ENCODE peak calls at places on chromosomes 3 and 15, in ten cellular contexts. Z is body of pancreas, M is AG04450, X is H9, S is left lung, C is GM23338, F is tibial nerve, Y is BJ, K is colonic mucosa, V is nephron progenitor cell. W is an unnamed sample.

GRCh38 chr3:88075497-88075896 is 16.4 kb downstream of the ZNF654 start:
- DNase-seq in S (no peak), F (no peak), Z (no peak), V (no peak), K (no peak), C (no peak), X (no peak), M (no peak), Y (no peak), W (no peak)

GRCh38 chr3:187101184-187102072 is 37.9 kb downstream of the RPL39L start:
- DNase-seq in C (no peak), F (peak; percentile 81), Y (peak; percentile 37), Z (peak; percentile 49), K (peak; percentile 70), X (no peak), V (no peak), S (peak; percentile 59), M (peak; percentile 39), W (no peak)

GRCh38 chr3:115100172-115100571 is 46.9 kb downstream of the ZBTB20 start:
- DNase-seq in Y (no peak), C (peak; percentile 8), V (no peak), M (peak; percentile 33), K (peak; percentile 40), X (no peak), F (peak; percentile 28), S (no peak), Z (peak; percentile 36), W (no peak)

GRCh38 chr15:60520825-60521368 is 42.0 kb upstream of the ICE2 start:
- DNase-seq in F (peak; percentile 77), C (peak; percentile 80), S (peak; percentile 71), Z (peak; percentile 71), V (peak; percentile 79), Y (no peak), M (peak; percentile 47), X (peak; percentile 71), K (peak; percentile 78), W (no peak)

GRCh38 chr3:140233702-140234101 is 298.7 kb downstream of the CLSTN2 start:
- DNase-seq in S (no peak), M (no peak), X (no peak), V (no peak), F (no peak), C (no peak), Y (no peak), Z (no peak), K (no peak), W (no peak)

GRCh38 chr3:133939496-133939835 is 43.8 kb upstream of the RAB6B start:
- DNase-seq in S (no peak), C (no peak), Z (no peak), F (no peak), X (peak; percentile 0), M (no peak), K (no peak), V (no peak), Y (no peak), W (no peak)

GRCh38 chr3:59821274-59821673 is 771.4 kb upstream of the CFAP20DC start:
- DNase-seq in C (no peak), M (no peak), Y (no peak), F (no peak), K (no peak), X (no peak), V (no peak), S (no peak), Z (no peak), W (no peak)

GRCh38 chr3:69784854-69785523 is 45.7 kb downstream of the MITF start:
- DNase-seq in X (no peak), Y (no peak), M (peak; percentile 42), C (no peak), F (no peak), S (peak; percentile 88), V (peak; percentile 4), K (peak; percentile 23), Z (peak; percentile 20), W (peak; percentile 84)

GRCh38 chr15:68352401-68353062 is 75.0 kb downstream of the FEM1B start:
- DNase-seq in V (no peak), Y (peak; percentile 95), M (peak; percentile 82), S (no peak), C (no peak), X (no peak), F (peak; percentile 49), K (no peak), Z (peak; percentile 56), W (peak; percentile 90)

GRCh38 chr3:174531262-174531982 is 327.7 kb upstream of the NAALADL2 start:
- DNase-seq in C (no peak), K (no peak), Y (no peak), Z (no peak), S (no peak), V (no peak), M (no peak), F (no peak), X (no peak), W (no peak)

GRCh38 chr3:177589921-177590336 is 392.6 kb upstream of the TBL1XR1 start:
- DNase-seq in M (peak; percentile 91), X (no peak), K (no peak), Z (peak; percentile 56), S (no peak), F (peak; percentile 30), Y (peak; percentile 47), C (peak; percentile 17), V (peak; percentile 20), W (no peak)

GRCh38 chr3:148203263-148204010 is 494.3 kb upstream of the AGTR1 start:
- DNase-seq in F (no peak), V (no peak), S (no peak), Z (no peak), K (no peak), M (no peak), Y (no peak), X (no peak), C (no peak), W (no peak)

GRCh38 chr3:197225579-197225978 is 72.8 kb downstream of the DLG1 start:
- DNase-seq in C (no peak), X (no peak), M (no peak), K (no peak), Z (no peak), V (no peak), S (no peak), Y (no peak), F (no peak), W (no peak)

GRCh38 chr3:197226179-197226578 is 72.2 kb downstream of the DLG1 start:
- DNase-seq in Z (no peak), F (no peak), K (no peak), V (peak; percentile 25), X (no peak), M (no peak), C (peak; percentile 41), S (no peak), Y (no peak), W (no peak)

GRCh38 chr3:197227780-197228574 is 70.4 kb downstream of the DLG1 start:
- DNase-seq in Z (no peak), M (no peak), X (no peak), K (no peak), F (no peak), Y (no peak), C (no peak), S (no peak), V (no peak), W (no peak)

GRCh38 chr3:197222816-197223419 is 75.5 kb downstream of the DLG1 start:
- DNase-seq in F (no peak), K (no peak), S (no peak), X (no peak), M (no peak), C (no peak), Y (no peak), V (no peak), Z (no peak), W (no peak)

GRCh38 chr3:197224034-197224444 is 74.4 kb downstream of the DLG1 start:
- DNase-seq in X (no peak), F (no peak), V (no peak), Z (no peak), K (no peak), Y (no peak), S (no peak), M (peak; percentile 30), C (peak; percentile 70), W (no peak)
- TF ChIP-seq CTCF in X (peak; percentile 77), F (peak; percentile 46), V (peak; percentile 58), Z (peak; percentile 53), K (peak; percentile 36), Y (peak; percentile 61), S (no peak), M (peak; percentile 69), C (peak; percentile 70), W (peak; percentile 72)

DNA sequence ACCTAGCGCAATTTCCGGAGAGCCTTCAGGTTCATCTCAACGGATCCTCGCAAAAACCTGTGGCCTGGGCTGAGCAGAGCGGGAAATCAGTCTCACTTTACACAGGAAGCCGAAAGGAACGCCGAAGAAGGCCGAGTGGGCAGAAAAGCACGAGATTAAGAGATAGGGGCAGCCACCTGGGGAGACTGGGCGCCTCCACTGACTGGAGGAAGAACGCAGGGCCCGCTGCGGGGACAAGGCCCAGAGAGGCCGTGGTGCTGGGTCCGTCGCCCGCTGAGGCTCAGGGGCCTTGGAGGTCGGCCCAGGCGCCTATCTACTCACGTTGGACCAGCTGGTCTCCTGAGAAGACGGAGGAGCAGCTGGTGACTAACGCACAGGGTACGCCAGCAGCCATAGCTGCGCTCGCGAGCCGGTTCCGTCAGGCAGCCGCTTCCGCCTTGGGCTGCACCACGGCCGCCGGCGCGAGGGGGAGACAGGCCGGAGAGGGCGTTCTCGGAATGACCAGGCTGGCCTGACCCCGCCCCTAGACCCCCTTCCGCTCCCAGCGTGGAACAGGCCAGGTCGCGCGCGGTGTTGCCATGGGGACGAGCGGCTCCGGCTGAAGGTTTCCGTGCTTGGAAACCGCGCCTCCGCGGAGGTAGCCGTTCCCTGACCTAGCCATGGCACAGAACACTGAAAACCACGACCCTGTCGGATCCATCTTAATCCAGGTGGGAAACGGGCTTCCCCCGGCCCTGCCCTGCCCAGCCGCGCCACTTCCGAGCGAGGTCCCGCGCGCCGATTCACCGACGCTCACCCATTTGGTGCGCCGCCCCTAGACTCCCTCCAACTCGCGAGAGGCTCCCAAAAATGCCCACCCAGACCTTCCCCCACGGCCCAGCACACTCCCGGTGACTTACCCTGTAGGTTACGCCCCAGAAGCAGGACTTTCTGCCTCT is at the start of the genes AAGAB and IQCH:
- DNase-seq in M (peak; percentile 95), C (peak; percentile 97), V (peak; percentile 100), S (peak; percentile 100), Z (peak; percentile 98), X (peak; percentile 98), Y (peak; percentile 82), F (peak; percentile 96), K (peak; percentile 99), W (peak; percentile 100)
- TF ChIP-seq CTCF in M (no peak), C (no peak), V (no peak), S (peak; percentile 24), Z (no peak), X (no peak), Y (no peak), F (peak; percentile 7), K (no peak), W (no peak)

GRCh38 chr15:36161781-36162212 is 417.6 kb upstream of the CDIN1 start:
- DNase-seq in K (no peak), Z (peak; percentile 10), S (no peak), Y (peak; percentile 65), X (peak; percentile 27), V (no peak), F (peak; percentile 47), C (peak; percentile 20), M (no peak), W (no peak)
- TF ChIP-seq CTCF in K (no peak), Z (no peak), S (no peak), Y (peak; percentile 15), X (peak; percentile 29), V (no peak), F (no peak), C (no peak), M (no peak), W (peak; percentile 49)

GRCh38 chr15:78264304-78265136 is at the start of gene DNAJA4:
- DNase-seq in M (no peak), Z (peak; percentile 56), Y (no peak), C (peak; percentile 76), V (no peak), S (peak; percentile 88), F (peak; percentile 38), K (peak; percentile 63), X (peak; percentile 69), W (no peak)
- TF ChIP-seq CTCF in M (no peak), Z (no peak), Y (peak; percentile 3), C (peak; percentile 41), V (no peak), S (no peak), F (no peak), K (no peak), X (no peak), W (no peak)